ENCODE peak calls at places on chromosomes 5 and 9, in eight cellular contexts. C, Y, Z, H, U, D, O and P are unnamed samples.

GRCh38 chr9:69637801-69638200 is 34.4 kb downstream of the APBA1 start:
- DNase-seq in Z (no peak), H (no peak), O (no peak), U (no peak), Y (no peak), C (no peak), D (no peak), P (no peak)

GRCh38 chr9:73183917-73184861 is 32.5 kb downstream of the ANXA1 start:
- DNase-seq in C (no peak), D (no peak), H (peak; percentile 47), O (no peak), Z (peak; percentile 18), U (no peak), Y (no peak), P (no peak)

GRCh38 chr9:88256216-88256615 is 117.9 kb upstream of the SPATA31C2 start:
- DNase-seq in D (no peak), O (no peak), H (no peak), Z (no peak), U (no peak), Y (no peak), C (no peak), P (no peak)

GRCh38 chr9:93116049-93116961 is 17.7 kb downstream of the NINJ1 start:
- DNase-seq in C (no peak), U (no peak), Z (no peak), H (peak; percentile 78), Y (no peak), O (no peak), D (peak; percentile 64), P (no peak)

GRCh38 chr9:114367823-114368609 is 19.8 kb downstream of the AKNA start:
- DNase-seq in C (no peak), H (peak; percentile 22), Z (no peak), Y (no peak), O (no peak), D (no peak), U (no peak), P (no peak)

GRCh38 chr9:92133949-92134604 is 18.9 kb upstream of the SPTLC1 start:
- DNase-seq in U (peak; percentile 46), H (peak; percentile 77), C (peak; percentile 58), Y (peak; percentile 82), O (peak; percentile 85), Z (peak; percentile 83), D (peak; percentile 83), P (no peak)

GRCh38 chr5:149452007-149452664 is 73.0 kb upstream of the IL17B start:
- DNase-seq in C (no peak), H (peak; percentile 40), O (no peak), Z (no peak), U (no peak), Y (no peak), D (no peak), P (no peak)

GRCh38 chr9:125214186-125214585 is 13.8 kb downstream of the RABEPK start:
- DNase-seq in C (no peak), D (no peak), Z (no peak), H (no peak), U (no peak), O (no peak), Y (no peak), P (no peak)

GRCh38 chr9:104982543-104982942 is 54.6 kb upstream of the ABCA1 start:
- DNase-seq in Y (no peak), Z (no peak), C (no peak), O (no peak), H (peak; percentile 29), U (no peak), D (no peak), P (no peak)

GRCh38 chr5:45741110-45741509 is 44.9 kb upstream of the HCN1 start:
- DNase-seq in C (no peak), D (no peak), U (no peak), H (no peak), Y (no peak), O (no peak), Z (no peak), P (peak; percentile 48)

GRCh38 chr5:119360905-119361605 is 5.2 kb downstream of the TNFAIP8 start:
- DNase-seq in Z (no peak), U (no peak), Y (peak; percentile 5), C (no peak), D (no peak), O (no peak), H (no peak), P (no peak)

GRCh38 chr5:150022163-150022540 is 21.6 kb downstream of the HMGXB3 start:
- DNase-seq in O (no peak), D (no peak), Y (no peak), C (no peak), H (peak; percentile 37), U (no peak), Z (no peak), P (no peak)

GRCh38 chr5:157343842-157344790 is 78.2 kb downstream of the CYFIP2 start:
- DNase-seq in D (no peak), Z (no peak), O (no peak), H (no peak), C (no peak), U (no peak), Y (no peak), P (no peak)

GRCh38 chr9:123113185-123113584 is 79.7 kb downstream of the GPR21 start:
- DNase-seq in D (no peak), U (no peak), Z (no peak), C (no peak), O (no peak), H (no peak), Y (no peak), P (no peak)

GRCh38 chr5:132193165-132193694 is 34.4 kb downstream of the P4HA2 start:
- DNase-seq in Z (no peak), Y (no peak), D (no peak), C (no peak), O (no peak), H (no peak), U (no peak), P (no peak)

GRCh38 chr9:129623331-129623730 is 2.4 kb upstream of the C9orf50 start:
- DNase-seq in D (no peak), U (no peak), C (no peak), O (no peak), Y (no peak), H (peak; percentile 65), Z (no peak), P (no peak)

GRCh38 chr9:91416086-91416712 is 7.4 kb downstream of the NFIL3 start:
- DNase-seq in U (no peak), H (no peak), C (no peak), D (no peak), Z (no peak), O (no peak), Y (no peak), P (no peak)